ENCODE peak calls at places on chromosomes 12 and 14, in six cellular contexts. E is stimulated activated naive CD8-positive, alpha-beta T cell treated with anti-CD3 and anti-CD28 coated beads, Interleukin-15, amount 100 ng/mL, for 72 hours; Q is stomach; A is BJ; X is skeletal muscle cell; B is NCI-H748 treated with DMSO at 0.1 percent for 48 hours. G is an unnamed sample.

GRCh38 chr14:50319293-50319692 is 7.2 kb downstream of the DMAC2L start:
- DNase-seq in E (no peak), A (no peak), B (no peak), X (no peak), Q (no peak), G (no peak)

GRCh38 chr12:96136720-96137378 is 57.3 kb upstream of the ELK3 start:
- DNase-seq in E (no peak), X (no peak), A (no peak), B (no peak), Q (no peak), G (no peak)

GRCh38 chr12:101772019-101772774 is 32.9 kb upstream of the SYCP3 start:
- DNase-seq in B (no peak), E (no peak), X (no peak), A (no peak), Q (no peak), G (no peak)

GRCh38 chr12:122523846-122524718 is 2.7 kb downstream of the RSRC2 start:
- DNase-seq in Q (no peak), E (no peak), B (no peak), A (no peak), X (no peak), G (no peak)

GRCh38 chr12:110717037-110717436 is 25.7 kb downstream of the PPP1CC start:
- DNase-seq in A (no peak), E (no peak), B (no peak), Q (no peak), X (no peak), G (no peak)

GRCh38 chr14:55599250-55599879 is 19.4 kb downstream of the KTN1 start:
- DNase-seq in E (no peak), X (no peak), Q (peak), A (no peak), B (peak), G (peak)

GRCh38 chr14:24403294-24404013 is 4.7 kb downstream of the NYNRIN start:
- DNase-seq in E (no peak), A (no peak), Q (peak), X (no peak), B (no peak), G (no peak)

GRCh38 chr12:132719141-132719953 is 8.7 kb downstream of the PGAM5 start:
- DNase-seq in B (no peak), E (no peak), X (no peak), A (no peak), Q (no peak), G (no peak)

GRCh38 chr14:38743941-38744611 is 359.0 kb downstream of the SEC23A start:
- DNase-seq in A (no peak), B (no peak), E (no peak), X (no peak), Q (no peak), G (no peak)

GRCh38 chr12:12323606-12324005 is 26.4 kb downstream of the MANSC1 start:
- DNase-seq in B (no peak), E (no peak), X (no peak), Q (no peak), A (no peak), G (no peak)

GRCh38 chr12:68784015-68784414 is 24.0 kb upstream of the MDM2 start:
- DNase-seq in E (no peak), Q (no peak), B (no peak), X (no peak), A (no peak), G (no peak)

GRCh38 chr14:84657866-84658385 is 872.0 kb upstream of the FLRT2 start:
- DNase-seq in A (no peak), Q (no peak), X (no peak), B (no peak), E (no peak), G (no peak)

GRCh38 chr14:31752867-31753661 is 191.9 kb downstream of the NUBPL start:
- DNase-seq in Q (no peak), X (no peak), A (no peak), B (no peak), E (no peak), G (no peak)

GRCh38 chr14:59657769-59658168 is 81.2 kb upstream of the CCDC175 start:
- DNase-seq in B (no peak), A (no peak), Q (no peak), X (no peak), E (no peak), G (no peak)

GRCh38 chr14:74620497-74620921 is 8.5 kb upstream of the LTBP2 start:
- DNase-seq in E (peak), A (peak), X (peak), Q (no peak), B (no peak), G (no peak)

GRCh38 chr14:96016761-96017160 is 22.4 kb upstream of the C14orf132 start:
- DNase-seq in X (no peak), Q (no peak), A (no peak), E (no peak), B (peak), G (peak)

GRCh38 chr14:98177551-98177950 is 1094.4 kb downstream of the BCL11B start:
- DNase-seq in X (no peak), B (no peak), E (peak), Q (no peak), A (no peak), G (no peak)

GRCh38 chr12:13124661-13125505 is 21.4 kb upstream of the GSG1 start:
- DNase-seq in B (no peak), E (no peak), X (no peak), Q (no peak), A (no peak), G (no peak)

GRCh38 chr12:74169607-74170006 is 368.0 kb upstream of the ATXN7L3B start:
- DNase-seq in E (no peak), B (no peak), Q (no peak), X (no peak), A (no peak), G (no peak)

GRCh38 chr14:63470877-63471565 is 72.2 kb downstream of the PPP2R5E start:
- DNase-seq in Q (no peak), A (peak), E (no peak), B (no peak), X (peak), G (peak)

GRCh38 chr14:52299692-52300278 is 14.3 kb upstream of the PTGER2 start:
- DNase-seq in B (peak), X (no peak), E (no peak), Q (no peak), A (peak), G (no peak)

GRCh38 chr12:122097641-122098364 is 19.2 kb downstream of the MLXIP start:
- DNase-seq in Q (peak), X (no peak), E (no peak), A (no peak), B (no peak), G (peak)

G was measured in DMS153.